ENCODE peak calls at places on chromosome X, in five cellular contexts. P, K, L, M and G are unnamed samples.

GRCh38 chrX:31580726-31581125 is 508.9 kb upstream of the FTHL17 start:
- DNase-seq in P (no peak), K (no peak), L (no peak), M (no peak), G (no peak)

GRCh38 chrX:135330709-135331108 is 21.4 kb downstream of the ETDC start:
- DNase-seq in P (no peak), K (no peak), L (no peak), M (no peak), G (no peak)

GRCh38 chrX:95974885-95975284 is 709.8 kb upstream of the DIAPH2 start:
- DNase-seq in P (no peak), K (no peak), L (no peak), M (no peak), G (no peak)

GRCh38 chrX:152915541-152916241 is 17.8 kb downstream of the ZNF185 start:
- DNase-seq in P (no peak), K (no peak), L (no peak), M (peak; percentile 22), G (no peak)

GRCh38 chrX:64805683-64806082 is 170.6 kb downstream of the ZC4H2 start:
- DNase-seq in P (no peak), K (no peak), L (no peak), M (no peak), G (no peak)

GRCh38 chrX:23953908-23954269 is 46.1 kb downstream of the CXorf58 start:
- DNase-seq in P (no peak), K (no peak), L (no peak), M (no peak), G (no peak)

GRCh38 chrX:37603938-37604409 is 32.5 kb downstream of the LANCL3 start:
- DNase-seq in P (no peak), K (no peak), L (no peak), M (no peak), G (no peak)

GRCh38 chrX:82757614-82758013 is 750.5 kb upstream of the POU3F4 start:
- DNase-seq in P (no peak), K (no peak), L (no peak), M (no peak), G (no peak)

GRCh38 chrX:53438832-53439230 is 4.7 kb upstream of the HSD17B10 start:
- DNase-seq in P (no peak), K (no peak), L (no peak), M (no peak), G (no peak)

GRCh38 chrX:48910926-48911406 is 480 bp downstream of the SLC35A2 start:
- DNase-seq in P (no peak), K (no peak), L (no peak), M (no peak), G (no peak)

GRCh38 chrX:16826207-16826606 is 39.9 kb downstream of the TXLNG start:
- DNase-seq in P (no peak), K (no peak), L (no peak), M (no peak), G (no peak)

GRCh38 chrX:106670631-106671030 is 55.9 kb upstream of the RNF128 start:
- DNase-seq in P (no peak), K (no peak), L (no peak), M (no peak), G (no peak)

GRCh38 chrX:48806088-48806487 is 4.2 kb downstream of the HDAC6 start:
- DNase-seq in P (no peak), K (no peak), L (peak; percentile 14), M (no peak), G (no peak)

GRCh38 chrX:71103110-71103983 is 3.2 kb downstream of the CXorf65 start:
- DNase-seq in P (no peak), K (no peak), L (no peak), M (no peak), G (no peak)

GRCh38 chrX:42098897-42099296 is 175.5 kb upstream of the CASK start:
- DNase-seq in P (no peak), K (no peak), L (no peak), M (no peak), G (no peak)

DNA sequence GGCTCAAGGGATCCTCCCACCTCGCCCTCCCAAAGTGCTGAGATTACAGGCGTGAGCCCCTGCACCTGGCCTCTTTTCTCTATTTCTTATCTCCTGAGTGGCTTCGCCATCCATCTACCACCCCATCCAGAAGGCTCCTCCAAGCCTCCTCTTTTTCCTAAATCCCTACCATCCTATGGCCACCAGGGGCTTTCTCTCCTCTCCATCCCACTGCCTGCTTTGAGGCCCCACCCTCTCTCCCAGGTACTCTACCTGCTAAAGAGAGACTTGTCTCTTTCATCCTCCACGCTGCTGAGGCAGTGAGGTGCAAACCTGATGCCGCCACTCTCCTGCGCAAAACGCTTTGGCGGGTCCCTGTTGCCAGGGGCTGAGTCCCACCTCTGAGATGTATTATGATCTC is 7.0 kb downstream of the RS1 start:
- DNase-seq in P (no peak), K (no peak), L (no peak), M (no peak), G (no peak)
- TF ChIP-seq CTCF in P (no peak), K (no peak), L (no peak), M (no peak), G (peak; percentile 7)

DNA sequence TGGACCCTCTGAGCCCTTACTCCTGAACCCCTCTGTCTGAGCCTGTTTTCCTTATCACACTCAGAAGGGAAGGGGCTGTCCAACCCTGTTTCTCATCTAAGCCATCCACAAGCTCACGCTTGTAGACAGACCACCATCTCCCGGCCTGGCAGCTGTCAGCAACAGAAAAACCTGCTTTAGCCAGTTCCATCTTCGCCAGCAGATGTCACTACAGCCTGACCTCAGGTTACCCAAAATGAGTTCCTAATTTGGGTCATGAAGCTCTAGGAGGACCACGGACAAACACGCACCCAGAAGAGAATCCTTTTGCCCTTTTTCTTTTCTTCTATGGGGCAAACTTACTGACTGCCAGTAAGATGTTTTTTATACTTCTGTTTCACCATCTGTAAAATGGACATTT is 445.4 kb downstream of the BCOR start:
- DNase-seq in P (no peak), K (no peak), L (no peak), M (no peak), G (no peak)
- TF ChIP-seq CTCF in P (no peak), K (peak; percentile 41), L (peak; percentile 9), M (peak; percentile 15), G (peak; percentile 59)

DNA sequence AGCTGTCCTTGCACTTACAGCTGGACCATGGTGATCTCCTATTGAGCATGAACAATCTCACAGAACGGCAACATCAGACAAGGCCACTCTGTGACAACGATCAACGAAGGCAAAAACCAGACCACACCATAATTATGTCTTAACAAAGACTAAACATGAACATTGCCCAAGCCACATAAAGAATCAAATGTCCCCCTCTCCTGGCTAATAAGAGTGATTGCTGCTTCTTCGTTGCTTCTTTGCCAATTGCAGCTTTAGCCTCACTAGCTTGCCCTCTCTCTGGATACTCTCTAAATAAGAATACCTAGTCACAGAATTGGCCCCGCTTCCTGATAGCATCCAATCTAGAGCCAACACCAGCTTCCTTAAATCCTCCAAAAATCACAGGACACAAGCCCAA is 41.5 kb upstream of the PGRMC1 start:
- DNase-seq in P (no peak), K (no peak), L (no peak), M (no peak), G (no peak)
- TF ChIP-seq CTCF in P (no peak), K (peak; percentile 25), L (no peak), M (peak; percentile 15), G (peak; percentile 61)

GRCh38 chrX:43961699-43962098 is 11.5 kb downstream of the NDP start:
- DNase-seq in P (no peak), K (no peak), L (no peak), M (no peak), G (no peak)
- TF ChIP-seq CTCF in P (no peak), K (no peak), L (no peak), M (no peak), G (peak; percentile 64)

GRCh38 chrX:2627272-2627867 is 63.7 kb upstream of the CD99 start:
- DNase-seq in P (no peak), K (peak; percentile 15), L (no peak), M (peak; percentile 18), G (no peak)
- TF ChIP-seq CTCF in P (peak; percentile 46), K (peak; percentile 64), L (peak; percentile 40), M (peak; percentile 66), G (peak; percentile 82)

GRCh38 chrX:54540289-54540688 is 10.3 kb downstream of the GNL3L start:
- DNase-seq in P (no peak), K (no peak), L (no peak), M (no peak), G (no peak)
- TF ChIP-seq CTCF in P (no peak), K (no peak), L (no peak), M (no peak), G (peak; percentile 40)

GRCh38 chrX:69162466-69162865 is 2.8 kb downstream of the PJA1 start:
- DNase-seq in P (no peak), K (no peak), L (no peak), M (no peak), G (no peak)

GRCh38 chrX:69165116-69165651 is at the start of gene PJA1:
- DNase-seq in P (peak; percentile 25), K (no peak), L (peak; percentile 78), M (peak; percentile 38), G (no peak)

GRCh38 chrX:69161371-69161770 is 3.9 kb downstream of the PJA1 start:
- DNase-seq in P (no peak), K (no peak), L (no peak), M (no peak), G (no peak)

GRCh38 chrX:69161786-69162349 is 3.4 kb downstream of the PJA1 start:
- DNase-seq in P (no peak), K (no peak), L (no peak), M (no peak), G (no peak)

GRCh38 chrX:69163936-69164741 is 1.1 kb downstream of the PJA1 start:
- DNase-seq in P (no peak), K (no peak), L (no peak), M (no peak), G (no peak)
- TF ChIP-seq CTCF in P (no peak), K (no peak), L (no peak), M (no peak), G (no peak)

GRCh38 chrX:141936080-141936479 is 32.4 kb downstream of the MAGEC1 start:
- DNase-seq in P (no peak), K (no peak), L (no peak), M (no peak), G (no peak)
- TF ChIP-seq CTCF in P (no peak), K (no peak), L (no peak), M (peak; percentile 21), G (peak; percentile 37)